ENCODE peak calls at places on chromosomes 16 and 17, in five cellular contexts. G, C, S, L and N are unnamed samples. For H3K4me1, the result is how much of the 10 kb centered on the place peaks cover.

GRCh38 chr17:44916781-44917241 is 1.5 kb upstream of the GFAP start:
- DNase-seq in S (no peak), L (no peak), C (no peak), G (peak), N (no peak)

GRCh38 chr16:86850675-86851074 is 272.3 kb downstream of the FOXL1 start:
- DNase-seq in C (no peak), G (no peak), L (no peak), S (no peak), N (no peak)

GRCh38 chr17:19306160-19307111 is 56.1 kb downstream of the B9D1 start:
- DNase-seq in G (no peak), L (no peak), S (no peak), C (no peak), N (no peak)

GRCh38 chr16:47774661-47775060 is 313.5 kb downstream of the PHKB start:
- DNase-seq in L (no peak), G (no peak), S (peak), C (peak), N (peak)

GRCh38 chr17:18962494-18962815 is 10.5 kb downstream of the SLC5A10 start:
- DNase-seq in G (no peak), C (no peak), S (no peak), L (no peak), N (no peak)

GRCh38 chr16:64445649-64446048 is 676.2 kb downstream of the CDH11 start:
- DNase-seq in C (no peak), G (no peak), L (no peak), S (no peak), N (no peak)

GRCh38 chr17:2396568-2397246 is 4.2 kb downstream of the MNT start:
- DNase-seq in G (peak), C (peak), S (peak), L (peak), N (peak)

GRCh38 chr17:31541559-31541958 is 150.1 kb downstream of the RAB11FIP4 start:
- DNase-seq in C (no peak), L (no peak), S (peak), G (no peak), N (no peak)

GRCh38 chr17:76833034-76833689 is 35.0 kb upstream of the MGAT5B start:
- DNase-seq in L (no peak), S (no peak), G (no peak), C (no peak), N (no peak)

GRCh38 chr16:82672676-82673075 is 45.9 kb downstream of the CDH13 start:
- DNase-seq in G (no peak), L (no peak), S (no peak), C (no peak), N (no peak)

GRCh38 chr16:17177968-17178880 is 292.5 kb downstream of the XYLT1 start:
- DNase-seq in G (no peak), L (no peak), S (peak), C (no peak), N (no peak)

GRCh38 chr17:35807371-35808144 is 1.7 kb upstream of the TAF15 start:
- DNase-seq in L (no peak), C (no peak), S (no peak), G (no peak), N (no peak)

GRCh38 chr16:27211026-27211425 is 7.7 kb downstream of the KDM8 start:
- DNase-seq in L (no peak), S (no peak), G (no peak), C (no peak), N (no peak)

GRCh38 chr16:78183886-78184553 is 84.6 kb downstream of the WWOX start:
- DNase-seq in S (no peak), L (no peak), C (no peak), G (no peak), N (no peak)

GRCh38 chr16:77043076-77043475 is 147.9 kb upstream of the MON1B start:
- DNase-seq in S (peak), G (no peak), C (no peak), L (no peak), N (no peak)

GRCh38 chr17:82524540-82524939 is 5.0 kb downstream of the FOXK2 start:
- DNase-seq in C (no peak), S (no peak), G (no peak), L (no peak), N (no peak)

GRCh38 chr16:89038221-89038721 is 55.4 kb upstream of the ACSF3 start:
- DNase-seq in G (no peak), C (no peak), S (no peak), L (no peak), N (peak)

GRCh38 chr17:67993153-67993997 is 2.9 kb downstream of the C17orf58 start:
- DNase-seq in S (peak), G (peak), L (peak), C (no peak), N (peak)

GRCh38 chr17:34081269-34081668 is 173.8 kb upstream of the CCL2 start:
- DNase-seq in S (peak), L (no peak), C (no peak), G (no peak), N (no peak)

GRCh38 chr17:31550389-31551056 is 159.0 kb downstream of the RAB11FIP4 start:
- DNase-seq in L (no peak), S (no peak), G (no peak), C (no peak), N (no peak)

GRCh38 chr16:56950881-56951771 is 10.6 kb upstream of the CETP start:
- DNase-seq in G (peak), S (peak), C (no peak), L (peak), N (peak)

GRCh38 chr16:49921791-49922456 is 66.0 kb upstream of the ZNF423 start:
- DNase-seq in C (peak), G (peak), S (peak), L (peak), N (peak)

GRCh38 chr16:65837431-65837986 is 529.0 kb upstream of the CDH5 start:
- DNase-seq in S (no peak), L (no peak), C (no peak), G (no peak), N (no peak)

GRCh38 chr16:81752225-81752875 is 26.7 kb upstream of the PLCG2 start:
- DNase-seq in G (peak), L (peak), C (no peak), S (peak), N (peak)

GRCh38 chr17:18904482-18904881 is 46.6 kb downstream of the PRPSAP2 start:
- DNase-seq in G (no peak), S (no peak), C (no peak), L (no peak), N (no peak)

GRCh38 chr17:69575346-69575761 is 160.9 kb downstream of the MAP2K6 start:
- DNase-seq in L (no peak), C (no peak), G (no peak), S (no peak), N (no peak)

GRCh38 chr16:81541314-81541713 is 96.7 kb downstream of the CMIP start:
- DNase-seq in S (no peak), G (no peak), L (no peak), C (no peak), N (no peak)

GRCh38 chr17:77404812-77405581 is 264.2 kb downstream of the SEC14L1 start:
- DNase-seq in S (no peak), C (no peak), L (peak), G (peak), N (peak)

GRCh38 chr16:89915303-89916232 is 3.1 kb upstream of the MC1R start:
- DNase-seq in L (no peak), G (no peak), S (no peak), C (no peak), N (no peak)

GRCh38 chr16:11682655-11683096 is 14.4 kb downstream of the SNN start:
- DNase-seq in G (no peak), C (no peak), S (no peak), L (no peak), N (no peak)

GRCh38 chr16:89344846-89345577 is 127.5 kb downstream of the ZNF778 start:
- DNase-seq in S (no peak), L (no peak), C (no peak), G (no peak), N (peak)

GRCh38 chr17:31413871-31414589 is 22.6 kb downstream of the RAB11FIP4 start:
- DNase-seq in C (no peak), G (no peak), L (no peak), S (no peak), N (no peak)

GRCh38 chr17:4641297-4642195 is at the start of gene ALOX15:
- DNase-seq in S (peak), G (no peak), L (no peak), C (no peak), N (no peak)

GRCh38 chr17:43787728-43788127 is 7.5 kb downstream of the CFAP97D1 start:
- DNase-seq in G (no peak), L (no peak), S (no peak), C (no peak), N (no peak)

GRCh38 chr16:77213542-77214108 is 14.4 kb downstream of the SYCE1L start:
- DNase-seq in G (no peak), L (no peak), S (no peak), C (no peak), N (no peak)

GRCh38 chr17:47072881-47073280 is 93.8 kb upstream of the RPRML start:
- DNase-seq in G (no peak), C (no peak), S (no peak), L (peak), N (no peak)

GRCh38 chr16:86888240-86889044 is 310.1 kb downstream of the FOXL1 start:
- DNase-seq in L (no peak), C (no peak), G (no peak), S (no peak), N (no peak)

GRCh38 chr17:68511671-68512246 is 471 bp upstream of the PRKAR1A start:
- DNase-seq in C (peak), G (peak), L (peak), S (peak), N (peak)

GRCh38 chr17:64638552-64639198 is 23.4 kb downstream of the SMURF2 start:
- DNase-seq in G (no peak), S (no peak), C (no peak), L (no peak), N (no peak)

GRCh38 chr17:64635647-64636305 is 26.3 kb downstream of the SMURF2 start:
- DNase-seq in G (no peak), C (no peak), L (no peak), S (no peak), N (no peak)

GRCh38 chr17:64641499-64641898 is 20.6 kb downstream of the SMURF2 start:
- DNase-seq in G (no peak), C (no peak), S (no peak), L (no peak), N (peak)
- TF ChIP-seq CTCF in G (no peak), C (no peak), S (no peak), L (no peak), N (no peak)

GRCh38 chr17:40317345-40317873 is 8.4 kb downstream of the RARA start:
- DNase-seq in S (peak), G (peak), L (no peak), C (no peak), N (peak)
- H3K4me1 ChIP-seq in S (under half), G (half or more), L (half or more), C (under half), N (under half)

GRCh38 chr16:72859581-72859980 is 188.3 kb downstream of the ZFHX3 start:
- DNase-seq in G (no peak), L (no peak), S (no peak), C (no peak), N (no peak)

GRCh38 chr16:72856797-72857196 is 191.1 kb downstream of the ZFHX3 start:
- DNase-seq in L (no peak), S (peak), G (no peak), C (no peak), N (peak)

GRCh38 chr16:72857841-72858594 is 189.9 kb downstream of the ZFHX3 start:
- DNase-seq in C (no peak), G (no peak), L (no peak), S (no peak), N (no peak)

GRCh38 chr16:72860726-72861562 is 187.0 kb downstream of the ZFHX3 start:
- DNase-seq in L (no peak), S (no peak), G (no peak), C (no peak), N (no peak)

GRCh38 chr16:72858611-72859493 is 189.1 kb downstream of the ZFHX3 start:
- DNase-seq in G (no peak), S (no peak), L (peak), C (no peak), N (no peak)
- H3K4me3 ChIP-seq in G (no peak), S (no peak), L (peak), C (no peak), N (no peak)

GRCh38 chr17:28473542-28473941 is at the start of gene SLC13A2:
- DNase-seq in G (no peak), S (no peak), L (no peak), C (no peak), N (peak)
- TF ChIP-seq CTCF in G (no peak), S (no peak), L (no peak), C (no peak), N (no peak)

GRCh38 chr16:19521471-19522368 is at the start of gene GDE1:
- DNase-seq in G (peak), S (peak), C (peak), L (peak), N (peak)

GRCh38 chr16:19523184-19523558 is 571 bp upstream of the CCP110 start:
- DNase-seq in S (peak), L (no peak), G (no peak), C (no peak), N (no peak)

GRCh38 chr16:19518423-19518822 is 3.5 kb downstream of the GDE1 start:
- DNase-seq in G (no peak), S (no peak), L (no peak), C (no peak), N (no peak)

GRCh38 chr16:19522369-19523159 is 666 bp upstream of the GDE1 start:
- DNase-seq in S (peak), C (no peak), G (no peak), L (no peak), N (no peak)

DNA sequence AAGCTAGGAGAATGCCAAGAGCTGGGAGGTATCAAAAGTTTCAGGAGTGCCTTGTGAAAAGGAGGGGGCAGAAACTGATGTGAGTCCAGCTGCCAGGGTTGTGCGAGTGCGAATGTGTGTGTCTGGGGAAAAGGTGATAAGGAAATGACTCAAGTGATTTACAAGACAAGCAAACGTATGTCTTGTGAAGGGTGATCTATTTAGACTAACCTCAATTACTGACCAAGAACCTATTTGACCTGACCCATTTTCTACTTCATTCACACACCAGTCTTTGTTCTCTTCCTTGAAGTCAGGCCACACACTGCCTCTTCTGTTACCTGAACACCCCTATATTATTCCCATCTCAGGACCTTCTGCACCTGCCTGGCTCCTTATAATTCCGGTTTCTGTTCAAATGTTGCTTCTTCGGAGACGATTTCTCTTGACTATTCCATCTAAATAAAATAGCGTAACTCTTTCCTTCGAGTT is 1.0 kb downstream of the GDE1 start:
- DNase-seq in C (no peak), G (no peak), L (no peak), S (no peak), N (peak)
- H3K4me1 ChIP-seq in C (under half), G (half or more), L (under half), S (under half), N (under half)